ENCODE peak calls at places on chromosomes 5 and 9, in eight cellular contexts. One of them, this sample, is unnamed.
A peak's percentile ranks its signal among the peaks of the same experiment; 100 is the strongest.

GRCh38 chr5:155254399-155254798 is 240.8 kb downstream of the KIF4B start:
- DNase-seq in progenitor cell of endocrine pancreas: no peak
- DNase-seq in ovary: no peak
- DNase-seq in HCT116: no peak
- DNase-seq in B cell: no peak
- DNase-seq in tibial nerve: no peak
- DNase-seq in A549: no peak
- DNase-seq in HFFc6: no peak
- DNase-seq in this sample: no peak

GRCh38 chr5:29262683-29263082 is 1930.8 kb upstream of the CDH6 start:
- DNase-seq in A549: peak; percentile 83
- DNase-seq in progenitor cell of endocrine pancreas: no peak
- DNase-seq in HCT116: no peak
- DNase-seq in HFFc6: no peak
- DNase-seq in tibial nerve: no peak
- DNase-seq in B cell: no peak
- DNase-seq in ovary: no peak
- DNase-seq in this sample: no peak

GRCh38 chr5:82272957-82273356 is 5.2 kb downstream of the RPS23 start:
- DNase-seq in progenitor cell of endocrine pancreas: no peak
- DNase-seq in HCT116: no peak
- DNase-seq in B cell: peak; percentile 14
- DNase-seq in ovary: no peak
- DNase-seq in tibial nerve: no peak
- DNase-seq in A549: no peak
- DNase-seq in HFFc6: no peak
- DNase-seq in this sample: no peak

GRCh38 chr5:129431406-129431805 is 28.7 kb upstream of the ADAMTS19 start:
- DNase-seq in progenitor cell of endocrine pancreas: no peak
- DNase-seq in tibial nerve: no peak
- DNase-seq in B cell: no peak
- DNase-seq in ovary: no peak
- DNase-seq in A549: no peak
- DNase-seq in HCT116: no peak
- DNase-seq in HFFc6: no peak
- DNase-seq in this sample: no peak

GRCh38 chr5:175246242-175246891 is 197.6 kb downstream of the DRD1 start:
- DNase-seq in HCT116: peak; percentile 84
- DNase-seq in B cell: no peak
- DNase-seq in HFFc6: peak; percentile 99
- DNase-seq in ovary: no peak
- DNase-seq in progenitor cell of endocrine pancreas: no peak
- DNase-seq in tibial nerve: no peak
- DNase-seq in A549: peak; percentile 83
- DNase-seq in this sample: no peak

GRCh38 chr9:89593776-89594427 is 10.9 kb upstream of the GADD45G start:
- DNase-seq in HFFc6: peak; percentile 10
- DNase-seq in B cell: peak; percentile 71
- DNase-seq in progenitor cell of endocrine pancreas: peak; percentile 40
- DNase-seq in HCT116: no peak
- DNase-seq in tibial nerve: peak; percentile 38
- DNase-seq in ovary: no peak
- DNase-seq in A549: peak; percentile 56
- DNase-seq in this sample: peak; percentile 77

GRCh38 chr5:170070556-170071412 is 34.9 kb upstream of the FOXI1 start:
- DNase-seq in A549: peak; percentile 45
- DNase-seq in HFFc6: peak; percentile 12
- DNase-seq in progenitor cell of endocrine pancreas: peak; percentile 47
- DNase-seq in HCT116: peak; percentile 16
- DNase-seq in tibial nerve: peak; percentile 16
- DNase-seq in B cell: peak; percentile 19
- DNase-seq in ovary: no peak
- DNase-seq in this sample: peak; percentile 88

GRCh38 chr5:37005252-37005651 is 128.7 kb downstream of the NIPBL start:
- DNase-seq in tibial nerve: no peak
- DNase-seq in HFFc6: peak; percentile 74
- DNase-seq in A549: no peak
- DNase-seq in B cell: no peak
- DNase-seq in progenitor cell of endocrine pancreas: no peak
- DNase-seq in HCT116: no peak
- DNase-seq in ovary: no peak
- DNase-seq in this sample: no peak

GRCh38 chr9:96818535-96818934 is 35.8 kb downstream of the ZNF782 start:
- DNase-seq in HCT116: no peak
- DNase-seq in progenitor cell of endocrine pancreas: no peak
- DNase-seq in A549: peak; percentile 45
- DNase-seq in ovary: no peak
- DNase-seq in B cell: no peak
- DNase-seq in tibial nerve: no peak
- DNase-seq in HFFc6: no peak
- DNase-seq in this sample: no peak

GRCh38 chr9:109109962-109110325 is 9.8 kb downstream of the TMEM245 start:
- DNase-seq in progenitor cell of endocrine pancreas: no peak
- DNase-seq in A549: no peak
- DNase-seq in B cell: no peak
- DNase-seq in HCT116: no peak
- DNase-seq in tibial nerve: no peak
- DNase-seq in ovary: no peak
- DNase-seq in HFFc6: peak; percentile 20
- DNase-seq in this sample: no peak
- TF ChIP-seq CTCF in progenitor cell of endocrine pancreas: no peak
- TF ChIP-seq CTCF in A549: no peak
- TF ChIP-seq CTCF in B cell: no peak
- TF ChIP-seq CTCF in HCT116: no peak
- TF ChIP-seq CTCF in tibial nerve: no peak
- TF ChIP-seq CTCF in ovary: no peak
- TF ChIP-seq CTCF in HFFc6: no peak
- TF ChIP-seq CTCF in this sample: no peak

GRCh38 chr9:33264473-33265177 is at the start of the genes BAG1 and CHMP5:
- DNase-seq in B cell: peak; percentile 99
- DNase-seq in tibial nerve: peak; percentile 100
- DNase-seq in ovary: peak; percentile 100
- DNase-seq in HCT116: peak; percentile 98
- DNase-seq in A549: peak; percentile 99
- DNase-seq in HFFc6: peak; percentile 99
- DNase-seq in progenitor cell of endocrine pancreas: peak; percentile 99
- DNase-seq in this sample: peak; percentile 99
- TF ChIP-seq CTCF in B cell: peak; percentile 34
- TF ChIP-seq CTCF in tibial nerve: no peak
- TF ChIP-seq CTCF in ovary: no peak
- TF ChIP-seq CTCF in HCT116: no peak
- TF ChIP-seq CTCF in A549: no peak
- TF ChIP-seq CTCF in HFFc6: peak; percentile 64
- TF ChIP-seq CTCF in progenitor cell of endocrine pancreas: peak; percentile 25
- TF ChIP-seq CTCF in this sample: peak; percentile 44

GRCh38 chr5:116037236-116037822 is 5.1 kb downstream of the ARL14EPL start:
- DNase-seq in A549: peak; percentile 12
- DNase-seq in HCT116: peak; percentile 57
- DNase-seq in ovary: no peak
- DNase-seq in B cell: no peak
- DNase-seq in tibial nerve: no peak
- DNase-seq in progenitor cell of endocrine pancreas: no peak
- DNase-seq in HFFc6: no peak
- DNase-seq in this sample: no peak
- TF ChIP-seq CTCF in A549: peak; percentile 25
- TF ChIP-seq CTCF in HCT116: peak; percentile 54
- TF ChIP-seq CTCF in ovary: no peak
- TF ChIP-seq CTCF in B cell: no peak
- TF ChIP-seq CTCF in tibial nerve: no peak
- TF ChIP-seq CTCF in progenitor cell of endocrine pancreas: peak; percentile 26
- TF ChIP-seq CTCF in HFFc6: peak; percentile 74
- TF ChIP-seq CTCF in this sample: no peak

GRCh38 chr5:173618927-173619519 is 2.6 kb upstream of the BOD1 start:
- DNase-seq in progenitor cell of endocrine pancreas: peak; percentile 25
- DNase-seq in tibial nerve: peak; percentile 73
- DNase-seq in B cell: peak; percentile 74
- DNase-seq in A549: peak; percentile 68
- DNase-seq in HCT116: peak; percentile 37
- DNase-seq in ovary: no peak
- DNase-seq in HFFc6: peak; percentile 49
- DNase-seq in this sample: no peak
- TF ChIP-seq CTCF in progenitor cell of endocrine pancreas: peak; percentile 75
- TF ChIP-seq CTCF in tibial nerve: peak; percentile 62
- TF ChIP-seq CTCF in B cell: peak; percentile 88
- TF ChIP-seq CTCF in A549: peak; percentile 95
- TF ChIP-seq CTCF in HCT116: peak; percentile 77
- TF ChIP-seq CTCF in ovary: peak; percentile 87
- TF ChIP-seq CTCF in HFFc6: peak; percentile 83
- TF ChIP-seq CTCF in this sample: peak; percentile 49

DNA sequence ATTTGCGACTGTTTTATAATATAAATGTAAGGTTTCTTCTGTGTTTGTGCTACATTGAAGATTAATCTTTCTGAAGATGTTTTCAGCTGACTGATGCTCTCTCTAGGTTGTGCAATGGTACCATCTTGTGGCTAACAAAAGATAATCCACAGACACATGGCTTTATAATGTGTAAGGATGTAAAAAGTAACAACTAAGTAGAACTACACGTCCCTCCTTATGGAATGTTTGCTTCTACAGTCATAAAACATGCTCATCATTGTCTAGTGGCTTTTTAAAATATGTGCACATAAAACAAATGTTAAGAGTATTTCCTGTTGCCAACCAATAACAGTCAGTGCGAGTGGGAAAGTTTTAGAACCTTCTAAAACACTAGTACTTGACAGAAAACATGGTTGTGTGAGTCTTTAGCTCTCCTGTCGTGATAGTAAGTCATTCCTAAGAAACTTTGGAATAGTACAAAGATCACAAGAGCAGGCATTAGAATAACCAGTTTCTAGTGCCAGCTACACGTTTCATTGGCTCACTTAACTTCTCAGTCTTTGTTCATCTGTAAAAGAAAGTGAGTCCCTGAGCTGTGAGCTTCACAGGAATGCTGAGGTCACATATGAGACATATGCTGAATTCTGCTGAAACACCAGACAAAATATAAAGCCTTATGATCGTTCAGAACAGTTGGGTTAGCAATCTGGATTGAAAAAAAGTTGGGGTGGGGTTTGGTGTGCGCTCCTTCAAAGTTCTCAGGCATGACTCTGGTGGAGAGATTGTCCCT is 75.7 kb upstream of the GLIS3 start:
- DNase-seq in progenitor cell of endocrine pancreas: no peak
- DNase-seq in HCT116: peak; percentile 26
- DNase-seq in B cell: no peak
- DNase-seq in A549: peak; percentile 59
- DNase-seq in ovary: no peak
- DNase-seq in HFFc6: peak; percentile 92
- DNase-seq in tibial nerve: no peak
- DNase-seq in this sample: no peak
- TF ChIP-seq CTCF in progenitor cell of endocrine pancreas: peak; percentile 63
- TF ChIP-seq CTCF in HCT116: peak; percentile 60
- TF ChIP-seq CTCF in B cell: no peak
- TF ChIP-seq CTCF in A549: peak; percentile 90
- TF ChIP-seq CTCF in ovary: peak; percentile 68
- TF ChIP-seq CTCF in HFFc6: peak; percentile 77
- TF ChIP-seq CTCF in tibial nerve: peak; percentile 46
- TF ChIP-seq CTCF in this sample: no peak

This sample was measured in glutamatergic neuron.